ENCODE peak calls at places on chromosome 11, in four cellular contexts. U is NCI-H510A treated with DMSO at 0.1 percent for 48 hours, K is EL, X is ACHN. S is an unnamed sample.

GRCh38 chr11:72758690-72759389 is 6.6 kb upstream of the ARAP1 start:
- DNase-seq in U (peak), K (no peak), X (peak), S (peak)

GRCh38 chr11:111459506-111460270 is 52.5 kb downstream of the BTG4 start:
- DNase-seq in U (no peak), K (no peak), X (no peak), S (no peak)

GRCh38 chr11:2519879-2520735 is 75.3 kb downstream of the KCNQ1 start:
- DNase-seq in U (no peak), K (no peak), X (no peak), S (no peak)

GRCh38 chr11:33970984-33971466 is 79.1 kb upstream of the LMO2 start:
- DNase-seq in U (peak), K (peak), X (peak), S (peak)

GRCh38 chr11:35304900-35305299 is 114.5 kb downstream of the SLC1A2 start:
- DNase-seq in U (no peak), K (no peak), X (no peak), S (no peak)

GRCh38 chr11:36376888-36377758 is 81.0 kb downstream of the PRR5L start:
- DNase-seq in U (peak), K (peak), X (peak), S (peak)

GRCh38 chr11:30617762-30618161 is 31.6 kb upstream of the MPPED2 start:
- DNase-seq in U (no peak), K (no peak), X (no peak), S (no peak)

GRCh38 chr11:95884364-95884763 is 39.5 kb downstream of the MTMR2 start:
- DNase-seq in U (no peak), K (peak), X (no peak), S (no peak)

GRCh38 chr11:102111011-102111786 is 952 bp downstream of the YAP1 start:
- DNase-seq in U (no peak), K (peak), X (peak), S (peak)

GRCh38 chr11:420054-420910 is 5.5 kb upstream of the SIGIRR start:
- DNase-seq in U (no peak), K (no peak), X (no peak), S (no peak)

GRCh38 chr11:45021001-45021400 is 70.3 kb upstream of the TP53I11 start:
- DNase-seq in U (no peak), K (no peak), X (no peak), S (no peak)

GRCh38 chr11:114120606-114121005 is 61.1 kb downstream of the ZBTB16 start:
- DNase-seq in U (no peak), K (no peak), X (no peak), S (no peak)

GRCh38 chr11:121068787-121069186 is 32.3 kb upstream of the TECTA start:
- DNase-seq in U (no peak), K (no peak), X (no peak), S (no peak)

GRCh38 chr11:14687943-14688627 is 44.5 kb downstream of the PDE3B start:
- DNase-seq in U (peak), K (no peak), X (no peak), S (no peak)

GRCh38 chr11:134511255-134511654 is 99.2 kb upstream of the B3GAT1 start:
- DNase-seq in U (no peak), K (no peak), X (no peak), S (no peak)

GRCh38 chr11:65714433-65714832 is 2.4 kb downstream of the KAT5 start:
- DNase-seq in U (no peak), K (no peak), X (no peak), S (no peak)

GRCh38 chr11:27934830-27935145 is 173.2 kb downstream of the KIF18A start:
- DNase-seq in U (no peak), K (peak), X (peak), S (peak)

GRCh38 chr11:88352139-88352538 is 14.6 kb upstream of the CTSC start:
- DNase-seq in U (no peak), K (peak), X (no peak), S (no peak)

GRCh38 chr11:67666676-67667489 is 7.5 kb downstream of the ALDH3B2 start:
- DNase-seq in U (no peak), K (no peak), X (no peak), S (peak)

GRCh38 chr11:118602331-118602730 is 5.1 kb upstream of the PHLDB1 start:
- DNase-seq in U (no peak), K (no peak), X (no peak), S (no peak)

GRCh38 chr11:29485641-29486040 is 531.2 kb downstream of the KCNA4 start:
- DNase-seq in U (no peak), K (no peak), X (no peak), S (no peak)

GRCh38 chr11:88105952-88106351 is 69.3 kb downstream of the RAB38 start:
- DNase-seq in U (no peak), K (no peak), X (no peak), S (no peak)

GRCh38 chr11:105000167-105000566 is 22.8 kb downstream of the CASP5 start:
- DNase-seq in U (no peak), K (peak), X (peak), S (no peak)

GRCh38 chr11:130781906-130782305 is 134.4 kb downstream of the SNX19 start:
- DNase-seq in U (no peak), K (peak), X (peak), S (peak)

GRCh38 chr11:121035169-121035755 is 11.4 kb downstream of the TBCEL start:
- DNase-seq in U (no peak), K (no peak), X (no peak), S (no peak)

GRCh38 chr11:132408877-132409276 is 1038.5 kb downstream of the NTM start:
- DNase-seq in U (peak), K (no peak), X (no peak), S (no peak)

GRCh38 chr11:114821626-114822025 is 143.3 kb downstream of the NXPE2 start:
- DNase-seq in U (peak), K (no peak), X (no peak), S (no peak)

GRCh38 chr11:127034973-127035372 is 34.4 kb upstream of the KIRREL3 start:
- DNase-seq in U (no peak), K (no peak), X (no peak), S (no peak)

GRCh38 chr11:67322049-67322448 is 18.7 kb downstream of the SSH3 start:
- DNase-seq in U (no peak), K (no peak), X (no peak), S (no peak)

GRCh38 chr11:1832989-1833365 is 1.8 kb upstream of the SYT8 start:
- DNase-seq in U (no peak), K (no peak), X (no peak), S (no peak)

GRCh38 chr11:111123463-111124398 is 121.8 kb upstream of the POU2AF2 start:
- DNase-seq in U (no peak), K (no peak), X (no peak), S (no peak)

GRCh38 chr11:61091373-61092279 is 10.7 kb upstream of the CD5 start:
- DNase-seq in U (no peak), K (peak), X (no peak), S (no peak)

GRCh38 chr11:64931290-64931689 is 4.4 kb downstream of the GPHA2 start:
- DNase-seq in U (no peak), K (no peak), X (no peak), S (no peak)

GRCh38 chr11:68177877-68178276 is 35.2 kb downstream of the KMT5B start:
- DNase-seq in U (no peak), K (no peak), X (no peak), S (no peak)

GRCh38 chr11:64251986-64252837 is 882 bp downstream of the PLCB3 start:
- DNase-seq in U (no peak), K (peak), X (peak), S (peak)

GRCh38 chr11:90476442-90477007 is 253.7 kb upstream of the CHORDC1 start:
- DNase-seq in U (peak), K (peak), X (peak), S (no peak)

GRCh38 chr11:34364102-34364501 is 6.3 kb upstream of the ABTB2 start:
- DNase-seq in U (no peak), K (no peak), X (no peak), S (no peak)

GRCh38 chr11:118740892-118741291 is 50.1 kb downstream of the DDX6 start:
- DNase-seq in U (no peak), K (peak), X (no peak), S (no peak)